ENCODE peak calls at places on chromosomes 1 and 21, in seven cellular contexts. One of them, this sample, is unnamed.

GRCh38 chr21:42829417-42829816 is 49.9 kb downstream of the WDR4 start:
- DNase-seq in activated CD4-positive, CD25-positive, alpha-beta regulatory T cell: no peak
- DNase-seq in adipocyte: no peak
- DNase-seq in cardiac fibroblast: no peak
- DNase-seq in activated CD4-positive, alpha-beta T cell treated with anti-CD3 and anti-CD28 coated beads, Interleukin-2, amount 50 U/mL, for 24 hours: no peak
- DNase-seq in stimulated activated CD4-positive, alpha-beta T cell treated with anti-CD3 and anti-CD28 coated beads, Interleukin-2, amount 100 ng/mL, for 24 hours: no peak
- DNase-seq in EH: no peak
- DNase-seq in this sample: no peak

GRCh38 chr1:243742814-243743213 is 107.2 kb downstream of the AKT3 start:
- DNase-seq in EH: peak
- DNase-seq in adipocyte: peak
- DNase-seq in stimulated activated CD4-positive, alpha-beta T cell treated with anti-CD3 and anti-CD28 coated beads, Interleukin-2, amount 100 ng/mL, for 24 hours: no peak
- DNase-seq in activated CD4-positive, CD25-positive, alpha-beta regulatory T cell: no peak
- DNase-seq in activated CD4-positive, alpha-beta T cell treated with anti-CD3 and anti-CD28 coated beads, Interleukin-2, amount 50 U/mL, for 24 hours: no peak
- DNase-seq in cardiac fibroblast: peak
- DNase-seq in this sample: peak

GRCh38 chr1:3658231-3658615 is 5.9 kb downstream of the TP73 start:
- DNase-seq in activated CD4-positive, alpha-beta T cell treated with anti-CD3 and anti-CD28 coated beads, Interleukin-2, amount 50 U/mL, for 24 hours: no peak
- DNase-seq in stimulated activated CD4-positive, alpha-beta T cell treated with anti-CD3 and anti-CD28 coated beads, Interleukin-2, amount 100 ng/mL, for 24 hours: no peak
- DNase-seq in adipocyte: no peak
- DNase-seq in EH: no peak
- DNase-seq in cardiac fibroblast: no peak
- DNase-seq in activated CD4-positive, CD25-positive, alpha-beta regulatory T cell: no peak
- DNase-seq in this sample: no peak

GRCh38 chr1:201999625-202000238 is 10.7 kb upstream of the ELF3 start:
- DNase-seq in EH: peak
- DNase-seq in activated CD4-positive, alpha-beta T cell treated with anti-CD3 and anti-CD28 coated beads, Interleukin-2, amount 50 U/mL, for 24 hours: no peak
- DNase-seq in stimulated activated CD4-positive, alpha-beta T cell treated with anti-CD3 and anti-CD28 coated beads, Interleukin-2, amount 100 ng/mL, for 24 hours: peak
- DNase-seq in adipocyte: peak
- DNase-seq in cardiac fibroblast: peak
- DNase-seq in activated CD4-positive, CD25-positive, alpha-beta regulatory T cell: no peak
- DNase-seq in this sample: peak

GRCh38 chr21:46151989-46152938 is 3.1 kb downstream of the FTCD start:
- DNase-seq in stimulated activated CD4-positive, alpha-beta T cell treated with anti-CD3 and anti-CD28 coated beads, Interleukin-2, amount 100 ng/mL, for 24 hours: no peak
- DNase-seq in activated CD4-positive, alpha-beta T cell treated with anti-CD3 and anti-CD28 coated beads, Interleukin-2, amount 50 U/mL, for 24 hours: no peak
- DNase-seq in cardiac fibroblast: no peak
- DNase-seq in EH: no peak
- DNase-seq in activated CD4-positive, CD25-positive, alpha-beta regulatory T cell: no peak
- DNase-seq in adipocyte: no peak
- DNase-seq in this sample: no peak

GRCh38 chr21:33543505-33544129 is 779 bp downstream of the SON start:
- DNase-seq in activated CD4-positive, alpha-beta T cell treated with anti-CD3 and anti-CD28 coated beads, Interleukin-2, amount 50 U/mL, for 24 hours: no peak
- DNase-seq in adipocyte: peak
- DNase-seq in stimulated activated CD4-positive, alpha-beta T cell treated with anti-CD3 and anti-CD28 coated beads, Interleukin-2, amount 100 ng/mL, for 24 hours: peak
- DNase-seq in activated CD4-positive, CD25-positive, alpha-beta regulatory T cell: no peak
- DNase-seq in cardiac fibroblast: no peak
- DNase-seq in EH: no peak
- DNase-seq in this sample: no peak

GRCh38 chr1:191993549-191993948 is 164.7 kb upstream of the RGS18 start:
- DNase-seq in activated CD4-positive, CD25-positive, alpha-beta regulatory T cell: no peak
- DNase-seq in cardiac fibroblast: peak
- DNase-seq in adipocyte: peak
- DNase-seq in stimulated activated CD4-positive, alpha-beta T cell treated with anti-CD3 and anti-CD28 coated beads, Interleukin-2, amount 100 ng/mL, for 24 hours: no peak
- DNase-seq in EH: no peak
- DNase-seq in activated CD4-positive, alpha-beta T cell treated with anti-CD3 and anti-CD28 coated beads, Interleukin-2, amount 50 U/mL, for 24 hours: no peak
- DNase-seq in this sample: no peak

GRCh38 chr1:50929376-50929958 is 30.6 kb downstream of the FAF1 start:
- DNase-seq in adipocyte: peak
- DNase-seq in cardiac fibroblast: peak
- DNase-seq in activated CD4-positive, CD25-positive, alpha-beta regulatory T cell: no peak
- DNase-seq in activated CD4-positive, alpha-beta T cell treated with anti-CD3 and anti-CD28 coated beads, Interleukin-2, amount 50 U/mL, for 24 hours: no peak
- DNase-seq in stimulated activated CD4-positive, alpha-beta T cell treated with anti-CD3 and anti-CD28 coated beads, Interleukin-2, amount 100 ng/mL, for 24 hours: no peak
- DNase-seq in EH: peak
- DNase-seq in this sample: peak

This sample was measured in GM03348.